ENCODE peak calls at places on chromosomes 13 and 19, in seven cellular contexts. One of them, this sample, is unnamed. For H3K36me3, H3K4me1 and H3K27me3, the result is how much of the 10 kb centered on the place peaks cover.

GRCh38 chr13:104477256-104477655 is 1411.0 kb upstream of the SLC10A2 start:
- DNase-seq in adrenal gland: no peak
- DNase-seq in neuronal stem cell: no peak
- DNase-seq in CD4-positive, CD25-positive, alpha-beta regulatory T cell: no peak
- DNase-seq in endothelial cell of umbilical vein: no peak
- DNase-seq in CD4-positive, alpha-beta memory T cell: no peak
- DNase-seq in pancreas: no peak
- DNase-seq in this sample: no peak

GRCh38 chr19:56066152-56067023 is 54.7 kb downstream of the ZNF787 start:
- DNase-seq in adrenal gland: peak
- DNase-seq in neuronal stem cell: peak
- DNase-seq in CD4-positive, CD25-positive, alpha-beta regulatory T cell: peak
- DNase-seq in endothelial cell of umbilical vein: peak
- DNase-seq in CD4-positive, alpha-beta memory T cell: peak
- DNase-seq in pancreas: peak
- DNase-seq in this sample: peak

GRCh38 chr13:43333176-43333575 is 309.8 kb downstream of the DNAJC15 start:
- DNase-seq in adrenal gland: no peak
- DNase-seq in neuronal stem cell: no peak
- DNase-seq in CD4-positive, CD25-positive, alpha-beta regulatory T cell: no peak
- DNase-seq in endothelial cell of umbilical vein: no peak
- DNase-seq in CD4-positive, alpha-beta memory T cell: no peak
- DNase-seq in pancreas: no peak
- DNase-seq in this sample: peak

GRCh38 chr13:33109319-33109718 is 93.1 kb downstream of the KL start:
- DNase-seq in adrenal gland: no peak
- DNase-seq in neuronal stem cell: no peak
- DNase-seq in CD4-positive, CD25-positive, alpha-beta regulatory T cell: no peak
- DNase-seq in endothelial cell of umbilical vein: no peak
- DNase-seq in CD4-positive, alpha-beta memory T cell: no peak
- DNase-seq in pancreas: no peak
- DNase-seq in this sample: no peak

GRCh38 chr13:79482271-79482970 is 1.5 kb downstream of the NDFIP2 start:
- DNase-seq in adrenal gland: no peak
- DNase-seq in neuronal stem cell: no peak
- DNase-seq in CD4-positive, CD25-positive, alpha-beta regulatory T cell: no peak
- DNase-seq in endothelial cell of umbilical vein: no peak
- DNase-seq in CD4-positive, alpha-beta memory T cell: no peak
- DNase-seq in pancreas: no peak
- DNase-seq in this sample: no peak

GRCh38 chr13:30257433-30258099 is 49.8 kb downstream of the KATNAL1 start:
- DNase-seq in adrenal gland: peak
- DNase-seq in neuronal stem cell: peak
- DNase-seq in CD4-positive, CD25-positive, alpha-beta regulatory T cell: no peak
- DNase-seq in endothelial cell of umbilical vein: no peak
- DNase-seq in CD4-positive, alpha-beta memory T cell: no peak
- DNase-seq in pancreas: no peak
- DNase-seq in this sample: no peak

GRCh38 chr13:99018418-99019180 is 40.7 kb upstream of the DOCK9 start:
- DNase-seq in adrenal gland: no peak
- DNase-seq in neuronal stem cell: no peak
- DNase-seq in CD4-positive, CD25-positive, alpha-beta regulatory T cell: no peak
- DNase-seq in endothelial cell of umbilical vein: no peak
- DNase-seq in CD4-positive, alpha-beta memory T cell: no peak
- DNase-seq in pancreas: no peak
- DNase-seq in this sample: no peak

GRCh38 chr19:8610928-8611284 is 391 bp upstream of the ADAMTS10 start:
- DNase-seq in adrenal gland: no peak
- DNase-seq in neuronal stem cell: no peak
- DNase-seq in CD4-positive, CD25-positive, alpha-beta regulatory T cell: no peak
- DNase-seq in endothelial cell of umbilical vein: no peak
- DNase-seq in CD4-positive, alpha-beta memory T cell: no peak
- DNase-seq in pancreas: no peak
- DNase-seq in this sample: no peak

GRCh38 chr13:93686399-93686798 is 459.8 kb downstream of the GPC6 start:
- DNase-seq in adrenal gland: no peak
- DNase-seq in neuronal stem cell: no peak
- DNase-seq in CD4-positive, CD25-positive, alpha-beta regulatory T cell: no peak
- DNase-seq in endothelial cell of umbilical vein: no peak
- DNase-seq in CD4-positive, alpha-beta memory T cell: no peak
- DNase-seq in pancreas: no peak
- DNase-seq in this sample: no peak

GRCh38 chr19:30085394-30085793 is 143.4 kb downstream of the URI1 start:
- DNase-seq in adrenal gland: peak
- DNase-seq in neuronal stem cell: no peak
- DNase-seq in CD4-positive, CD25-positive, alpha-beta regulatory T cell: no peak
- DNase-seq in endothelial cell of umbilical vein: no peak
- DNase-seq in CD4-positive, alpha-beta memory T cell: no peak
- DNase-seq in pancreas: no peak
- DNase-seq in this sample: peak

GRCh38 chr19:40369797-40370196 is 20.2 kb downstream of the HIPK4 start:
- DNase-seq in adrenal gland: no peak
- DNase-seq in neuronal stem cell: no peak
- DNase-seq in CD4-positive, CD25-positive, alpha-beta regulatory T cell: no peak
- DNase-seq in endothelial cell of umbilical vein: no peak
- DNase-seq in CD4-positive, alpha-beta memory T cell: no peak
- DNase-seq in pancreas: no peak
- DNase-seq in this sample: no peak
- H3K36me3 ChIP-seq in adrenal gland: under half
- H3K36me3 ChIP-seq in neuronal stem cell: half or more
- H3K36me3 ChIP-seq in CD4-positive, CD25-positive, alpha-beta regulatory T cell: under half
- H3K36me3 ChIP-seq in endothelial cell of umbilical vein: under half
- H3K36me3 ChIP-seq in CD4-positive, alpha-beta memory T cell: under half
- H3K36me3 ChIP-seq in pancreas: under half
- H3K36me3 ChIP-seq in this sample: under half

GRCh38 chr13:28467886-28468519 is 26.9 kb downstream of the FLT1 start:
- DNase-seq in adrenal gland: no peak
- DNase-seq in neuronal stem cell: no peak
- DNase-seq in CD4-positive, CD25-positive, alpha-beta regulatory T cell: no peak
- DNase-seq in endothelial cell of umbilical vein: no peak
- DNase-seq in CD4-positive, alpha-beta memory T cell: no peak
- DNase-seq in pancreas: no peak
- DNase-seq in this sample: no peak
- H3K4me1 ChIP-seq in adrenal gland: under half
- H3K4me1 ChIP-seq in neuronal stem cell: under half
- H3K4me1 ChIP-seq in CD4-positive, CD25-positive, alpha-beta regulatory T cell: under half
- H3K4me1 ChIP-seq in endothelial cell of umbilical vein: half or more
- H3K4me1 ChIP-seq in CD4-positive, alpha-beta memory T cell: under half
- H3K4me1 ChIP-seq in pancreas: under half
- H3K4me1 ChIP-seq in this sample: under half

DNA sequence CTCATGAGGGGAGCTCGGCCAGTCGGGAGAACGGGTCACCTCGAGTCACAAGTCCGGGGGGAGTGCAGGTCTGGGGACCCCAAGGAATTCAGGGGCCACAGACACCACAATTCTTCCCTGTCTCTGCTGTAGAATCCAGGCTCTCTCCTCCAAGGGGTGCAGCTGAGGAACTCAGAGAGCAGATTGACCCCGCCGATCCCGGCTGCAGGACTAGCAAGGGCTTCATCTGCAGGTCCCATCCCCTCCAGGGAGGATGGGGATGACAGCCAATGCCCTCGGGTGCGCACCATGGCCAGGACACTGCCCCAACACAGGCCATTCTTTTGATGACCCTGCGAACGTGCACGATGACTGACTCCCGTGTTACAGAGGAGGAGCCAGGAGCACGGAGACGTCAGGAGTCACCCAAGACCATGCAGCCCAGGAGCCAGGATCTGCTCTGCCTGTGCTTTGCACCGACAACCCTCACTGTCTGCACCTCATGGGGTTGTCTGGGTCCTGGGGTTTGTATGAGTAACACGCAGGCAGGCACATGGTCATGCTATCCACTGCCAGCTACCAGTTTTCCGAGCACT is 48.5 kb upstream of the TUBGCP3 start:
- DNase-seq in adrenal gland: no peak
- DNase-seq in neuronal stem cell: no peak
- DNase-seq in CD4-positive, CD25-positive, alpha-beta regulatory T cell: no peak
- DNase-seq in endothelial cell of umbilical vein: no peak
- DNase-seq in CD4-positive, alpha-beta memory T cell: no peak
- DNase-seq in pancreas: peak
- DNase-seq in this sample: no peak
- H3K27me3 ChIP-seq in adrenal gland: under half
- H3K27me3 ChIP-seq in neuronal stem cell: under half
- H3K27me3 ChIP-seq in CD4-positive, CD25-positive, alpha-beta regulatory T cell: under half
- H3K27me3 ChIP-seq in endothelial cell of umbilical vein: under half
- H3K27me3 ChIP-seq in CD4-positive, alpha-beta memory T cell: under half
- H3K27me3 ChIP-seq in pancreas: under half
- H3K27me3 ChIP-seq in this sample: under half

GRCh38 chr13:106550570-106551135 is 15.2 kb upstream of the EFNB2 start:
- DNase-seq in adrenal gland: no peak
- DNase-seq in neuronal stem cell: no peak
- DNase-seq in CD4-positive, CD25-positive, alpha-beta regulatory T cell: no peak
- DNase-seq in endothelial cell of umbilical vein: no peak
- DNase-seq in CD4-positive, alpha-beta memory T cell: no peak
- DNase-seq in pancreas: no peak
- DNase-seq in this sample: no peak

GRCh38 chr13:106548064-106548696 is 12.7 kb upstream of the EFNB2 start:
- DNase-seq in adrenal gland: no peak
- DNase-seq in neuronal stem cell: no peak
- DNase-seq in CD4-positive, CD25-positive, alpha-beta regulatory T cell: no peak
- DNase-seq in endothelial cell of umbilical vein: no peak
- DNase-seq in CD4-positive, alpha-beta memory T cell: no peak
- DNase-seq in pancreas: no peak
- DNase-seq in this sample: no peak
- H3K36me3 ChIP-seq in adrenal gland: under half
- H3K36me3 ChIP-seq in neuronal stem cell: half or more
- H3K36me3 ChIP-seq in CD4-positive, CD25-positive, alpha-beta regulatory T cell: half or more
- H3K36me3 ChIP-seq in endothelial cell of umbilical vein: under half
- H3K36me3 ChIP-seq in CD4-positive, alpha-beta memory T cell: under half
- H3K36me3 ChIP-seq in pancreas: under half
- H3K36me3 ChIP-seq in this sample: half or more

GRCh38 chr13:24118576-24118975 is 41.9 kb upstream of the SPATA13 start:
- DNase-seq in adrenal gland: no peak
- DNase-seq in neuronal stem cell: no peak
- DNase-seq in CD4-positive, CD25-positive, alpha-beta regulatory T cell: no peak
- DNase-seq in endothelial cell of umbilical vein: no peak
- DNase-seq in CD4-positive, alpha-beta memory T cell: no peak
- DNase-seq in pancreas: no peak
- DNase-seq in this sample: no peak

GRCh38 chr13:24116103-24116502 is 44.4 kb upstream of the SPATA13 start:
- DNase-seq in adrenal gland: no peak
- DNase-seq in neuronal stem cell: no peak
- DNase-seq in CD4-positive, CD25-positive, alpha-beta regulatory T cell: no peak
- DNase-seq in endothelial cell of umbilical vein: no peak
- DNase-seq in CD4-positive, alpha-beta memory T cell: no peak
- DNase-seq in pancreas: no peak
- DNase-seq in this sample: no peak

GRCh38 chr13:24119593-24120508 is 40.7 kb upstream of the SPATA13 start:
- DNase-seq in adrenal gland: peak
- DNase-seq in neuronal stem cell: no peak
- DNase-seq in CD4-positive, CD25-positive, alpha-beta regulatory T cell: no peak
- DNase-seq in endothelial cell of umbilical vein: peak
- DNase-seq in CD4-positive, alpha-beta memory T cell: no peak
- DNase-seq in pancreas: no peak
- DNase-seq in this sample: no peak

GRCh38 chr13:24112791-24113190 is 47.7 kb upstream of the SPATA13 start:
- DNase-seq in adrenal gland: no peak
- DNase-seq in neuronal stem cell: no peak
- DNase-seq in CD4-positive, CD25-positive, alpha-beta regulatory T cell: no peak
- DNase-seq in endothelial cell of umbilical vein: peak
- DNase-seq in CD4-positive, alpha-beta memory T cell: no peak
- DNase-seq in pancreas: no peak
- DNase-seq in this sample: no peak

GRCh38 chr13:24115671-24116070 is 44.8 kb upstream of the SPATA13 start:
- DNase-seq in adrenal gland: no peak
- DNase-seq in neuronal stem cell: no peak
- DNase-seq in CD4-positive, CD25-positive, alpha-beta regulatory T cell: no peak
- DNase-seq in endothelial cell of umbilical vein: no peak
- DNase-seq in CD4-positive, alpha-beta memory T cell: no peak
- DNase-seq in pancreas: no peak
- DNase-seq in this sample: no peak
- H3K4me1 ChIP-seq in adrenal gland: under half
- H3K4me1 ChIP-seq in neuronal stem cell: under half
- H3K4me1 ChIP-seq in CD4-positive, CD25-positive, alpha-beta regulatory T cell: under half
- H3K4me1 ChIP-seq in endothelial cell of umbilical vein: under half
- H3K4me1 ChIP-seq in CD4-positive, alpha-beta memory T cell: under half
- H3K4me1 ChIP-seq in pancreas: under half
- H3K4me1 ChIP-seq in this sample: under half

GRCh38 chr19:2290441-2291184 is 8.6 kb upstream of the PEAK3 start:
- DNase-seq in adrenal gland: no peak
- DNase-seq in neuronal stem cell: no peak
- DNase-seq in CD4-positive, CD25-positive, alpha-beta regulatory T cell: peak
- DNase-seq in endothelial cell of umbilical vein: no peak
- DNase-seq in CD4-positive, alpha-beta memory T cell: no peak
- DNase-seq in pancreas: no peak
- DNase-seq in this sample: peak
- H3K27me3 ChIP-seq in adrenal gland: under half
- H3K27me3 ChIP-seq in neuronal stem cell: half or more
- H3K27me3 ChIP-seq in CD4-positive, CD25-positive, alpha-beta regulatory T cell: under half
- H3K27me3 ChIP-seq in endothelial cell of umbilical vein: half or more
- H3K27me3 ChIP-seq in CD4-positive, alpha-beta memory T cell: under half
- H3K27me3 ChIP-seq in pancreas: under half
- H3K27me3 ChIP-seq in this sample: half or more

DNA sequence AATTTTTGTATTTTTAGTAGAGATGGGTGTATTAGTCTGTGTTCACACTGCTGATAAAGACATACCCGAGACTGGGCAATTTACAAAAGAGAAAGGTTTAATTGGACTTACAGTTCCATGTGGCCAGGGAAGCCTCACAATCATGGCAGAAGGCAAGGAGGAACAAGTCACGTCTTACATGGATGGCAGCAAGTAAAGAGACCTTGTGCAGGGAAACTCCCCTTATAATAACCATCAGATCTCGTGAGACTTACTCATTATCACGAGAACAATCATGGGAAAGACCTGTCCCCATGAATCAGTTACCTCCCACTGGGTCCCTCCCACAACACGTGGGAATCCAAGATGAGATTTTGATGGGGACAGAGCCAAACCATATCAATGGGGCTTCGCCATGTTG is 14.6 kb downstream of the ZNF333 start:
- DNase-seq in adrenal gland: no peak
- DNase-seq in neuronal stem cell: no peak
- DNase-seq in CD4-positive, CD25-positive, alpha-beta regulatory T cell: no peak
- DNase-seq in endothelial cell of umbilical vein: no peak
- DNase-seq in CD4-positive, alpha-beta memory T cell: no peak
- DNase-seq in pancreas: no peak
- DNase-seq in this sample: no peak
- H3K36me3 ChIP-seq in adrenal gland: under half
- H3K36me3 ChIP-seq in neuronal stem cell: half or more
- H3K36me3 ChIP-seq in CD4-positive, CD25-positive, alpha-beta regulatory T cell: half or more
- H3K36me3 ChIP-seq in endothelial cell of umbilical vein: under half
- H3K36me3 ChIP-seq in CD4-positive, alpha-beta memory T cell: half or more
- H3K36me3 ChIP-seq in pancreas: under half
- H3K36me3 ChIP-seq in this sample: under half

GRCh38 chr19:4375620-4376228 is 24.6 kb downstream of the SH3GL1 start:
- DNase-seq in adrenal gland: no peak
- DNase-seq in neuronal stem cell: no peak
- DNase-seq in CD4-positive, CD25-positive, alpha-beta regulatory T cell: no peak
- DNase-seq in endothelial cell of umbilical vein: peak
- DNase-seq in CD4-positive, alpha-beta memory T cell: no peak
- DNase-seq in pancreas: no peak
- DNase-seq in this sample: peak
- H3K4me1 ChIP-seq in adrenal gland: half or more
- H3K4me1 ChIP-seq in neuronal stem cell: under half
- H3K4me1 ChIP-seq in CD4-positive, CD25-positive, alpha-beta regulatory T cell: half or more
- H3K4me1 ChIP-seq in endothelial cell of umbilical vein: half or more
- H3K4me1 ChIP-seq in CD4-positive, alpha-beta memory T cell: half or more
- H3K4me1 ChIP-seq in pancreas: half or more
- H3K4me1 ChIP-seq in this sample: under half

This sample was measured in BE2C.